ENCODE peak calls at places on chromosomes 3 and 15, in six cellular contexts. One of them, this sample, is unnamed.

GRCh38 chr15:34348735-34349300 is 5.7 kb downstream of the NUTM1 start:
- DNase-seq in RPMI8226: no peak
- DNase-seq in stimulated activated naive B cell treated with anti-CD40 and anti-IgM and Interleukin-4, amounts not matched to agents 10 μg/mL and 1 μg/mL and 100 μg/mL, for 72 hours: no peak
- DNase-seq in T-cell: no peak
- DNase-seq in IMR-90: no peak
- DNase-seq in iris pigment epithelial cell: no peak
- DNase-seq in this sample: no peak

GRCh38 chr3:38323060-38323459 is 23.5 kb upstream of the XYLB start:
- DNase-seq in RPMI8226: no peak
- DNase-seq in stimulated activated naive B cell treated with anti-CD40 and anti-IgM and Interleukin-4, amounts not matched to agents 10 μg/mL and 1 μg/mL and 100 μg/mL, for 72 hours: no peak
- DNase-seq in T-cell: no peak
- DNase-seq in IMR-90: no peak
- DNase-seq in iris pigment epithelial cell: no peak
- DNase-seq in this sample: no peak

GRCh38 chr3:185423178-185423577 is 60.2 kb downstream of the MAP3K13 start:
- DNase-seq in RPMI8226: peak
- DNase-seq in stimulated activated naive B cell treated with anti-CD40 and anti-IgM and Interleukin-4, amounts not matched to agents 10 μg/mL and 1 μg/mL and 100 μg/mL, for 72 hours: no peak
- DNase-seq in T-cell: no peak
- DNase-seq in IMR-90: peak
- DNase-seq in iris pigment epithelial cell: peak
- DNase-seq in this sample: no peak

GRCh38 chr15:47516576-47517371 is 200.5 kb upstream of the SEMA6D start:
- DNase-seq in RPMI8226: no peak
- DNase-seq in stimulated activated naive B cell treated with anti-CD40 and anti-IgM and Interleukin-4, amounts not matched to agents 10 μg/mL and 1 μg/mL and 100 μg/mL, for 72 hours: no peak
- DNase-seq in T-cell: no peak
- DNase-seq in IMR-90: peak
- DNase-seq in iris pigment epithelial cell: peak
- DNase-seq in this sample: peak

GRCh38 chr3:48885753-48886152 is 12.9 kb downstream of the SLC25A20 start:
- DNase-seq in RPMI8226: no peak
- DNase-seq in stimulated activated naive B cell treated with anti-CD40 and anti-IgM and Interleukin-4, amounts not matched to agents 10 μg/mL and 1 μg/mL and 100 μg/mL, for 72 hours: no peak
- DNase-seq in T-cell: no peak
- DNase-seq in IMR-90: no peak
- DNase-seq in iris pigment epithelial cell: no peak
- DNase-seq in this sample: no peak

GRCh38 chr15:51751687-51752683 is 588 bp downstream of the TMOD2 start:
- DNase-seq in RPMI8226: peak
- DNase-seq in stimulated activated naive B cell treated with anti-CD40 and anti-IgM and Interleukin-4, amounts not matched to agents 10 μg/mL and 1 μg/mL and 100 μg/mL, for 72 hours: no peak
- DNase-seq in T-cell: no peak
- DNase-seq in IMR-90: peak
- DNase-seq in iris pigment epithelial cell: peak
- DNase-seq in this sample: peak

GRCh38 chr15:41161336-41161735 is 45.3 kb upstream of the INO80 start:
- DNase-seq in RPMI8226: no peak
- DNase-seq in stimulated activated naive B cell treated with anti-CD40 and anti-IgM and Interleukin-4, amounts not matched to agents 10 μg/mL and 1 μg/mL and 100 μg/mL, for 72 hours: no peak
- DNase-seq in T-cell: no peak
- DNase-seq in IMR-90: peak
- DNase-seq in iris pigment epithelial cell: peak
- DNase-seq in this sample: no peak

GRCh38 chr3:143998266-143998665 is 26.6 kb downstream of the DIPK2A start:
- DNase-seq in RPMI8226: no peak
- DNase-seq in stimulated activated naive B cell treated with anti-CD40 and anti-IgM and Interleukin-4, amounts not matched to agents 10 μg/mL and 1 μg/mL and 100 μg/mL, for 72 hours: no peak
- DNase-seq in T-cell: no peak
- DNase-seq in IMR-90: peak
- DNase-seq in iris pigment epithelial cell: peak
- DNase-seq in this sample: peak

GRCh38 chr3:24237971-24238767 is 256.5 kb downstream of the THRB start:
- DNase-seq in RPMI8226: peak
- DNase-seq in stimulated activated naive B cell treated with anti-CD40 and anti-IgM and Interleukin-4, amounts not matched to agents 10 μg/mL and 1 μg/mL and 100 μg/mL, for 72 hours: peak
- DNase-seq in T-cell: no peak
- DNase-seq in IMR-90: peak
- DNase-seq in iris pigment epithelial cell: peak
- DNase-seq in this sample: peak

GRCh38 chr15:27730878-27731277 is 368.2 kb downstream of the OCA2 start:
- DNase-seq in RPMI8226: no peak
- DNase-seq in stimulated activated naive B cell treated with anti-CD40 and anti-IgM and Interleukin-4, amounts not matched to agents 10 μg/mL and 1 μg/mL and 100 μg/mL, for 72 hours: no peak
- DNase-seq in T-cell: no peak
- DNase-seq in IMR-90: peak
- DNase-seq in iris pigment epithelial cell: no peak
- DNase-seq in this sample: peak

GRCh38 chr3:114178770-114179368 is at the start of gene DRD3:
- DNase-seq in RPMI8226: peak
- DNase-seq in stimulated activated naive B cell treated with anti-CD40 and anti-IgM and Interleukin-4, amounts not matched to agents 10 μg/mL and 1 μg/mL and 100 μg/mL, for 72 hours: no peak
- DNase-seq in T-cell: no peak
- DNase-seq in IMR-90: peak
- DNase-seq in iris pigment epithelial cell: peak
- DNase-seq in this sample: peak

GRCh38 chr3:66098436-66098835 is 59.7 kb upstream of the MAGI1 start:
- DNase-seq in RPMI8226: no peak
- DNase-seq in stimulated activated naive B cell treated with anti-CD40 and anti-IgM and Interleukin-4, amounts not matched to agents 10 μg/mL and 1 μg/mL and 100 μg/mL, for 72 hours: no peak
- DNase-seq in T-cell: no peak
- DNase-seq in IMR-90: peak
- DNase-seq in iris pigment epithelial cell: peak
- DNase-seq in this sample: peak

GRCh38 chr3:9884555-9885165 is 4.6 kb upstream of the CIDEC start:
- DNase-seq in RPMI8226: no peak
- DNase-seq in stimulated activated naive B cell treated with anti-CD40 and anti-IgM and Interleukin-4, amounts not matched to agents 10 μg/mL and 1 μg/mL and 100 μg/mL, for 72 hours: no peak
- DNase-seq in T-cell: no peak
- DNase-seq in IMR-90: peak
- DNase-seq in iris pigment epithelial cell: peak
- DNase-seq in this sample: peak

GRCh38 chr3:79167651-79168416 is 600.0 kb downstream of the ROBO1 start:
- DNase-seq in RPMI8226: no peak
- DNase-seq in stimulated activated naive B cell treated with anti-CD40 and anti-IgM and Interleukin-4, amounts not matched to agents 10 μg/mL and 1 μg/mL and 100 μg/mL, for 72 hours: no peak
- DNase-seq in T-cell: no peak
- DNase-seq in IMR-90: peak
- DNase-seq in iris pigment epithelial cell: peak
- DNase-seq in this sample: peak

GRCh38 chr3:196288141-196288460 is 575 bp upstream of the PCYT1A start:
- DNase-seq in RPMI8226: no peak
- DNase-seq in stimulated activated naive B cell treated with anti-CD40 and anti-IgM and Interleukin-4, amounts not matched to agents 10 μg/mL and 1 μg/mL and 100 μg/mL, for 72 hours: no peak
- DNase-seq in T-cell: no peak
- DNase-seq in IMR-90: peak
- DNase-seq in iris pigment epithelial cell: no peak
- DNase-seq in this sample: no peak

GRCh38 chr3:139455855-139456254 is 20.5 kb downstream of the RBP2 start:
- DNase-seq in RPMI8226: no peak
- DNase-seq in stimulated activated naive B cell treated with anti-CD40 and anti-IgM and Interleukin-4, amounts not matched to agents 10 μg/mL and 1 μg/mL and 100 μg/mL, for 72 hours: no peak
- DNase-seq in T-cell: no peak
- DNase-seq in IMR-90: no peak
- DNase-seq in iris pigment epithelial cell: no peak
- DNase-seq in this sample: no peak

GRCh38 chr3:58994746-58995330 is 55.0 kb downstream of the CFAP20DC start:
- DNase-seq in RPMI8226: peak
- DNase-seq in stimulated activated naive B cell treated with anti-CD40 and anti-IgM and Interleukin-4, amounts not matched to agents 10 μg/mL and 1 μg/mL and 100 μg/mL, for 72 hours: peak
- DNase-seq in T-cell: no peak
- DNase-seq in IMR-90: peak
- DNase-seq in iris pigment epithelial cell: peak
- DNase-seq in this sample: peak

GRCh38 chr3:184257083-184257915 is 4.1 kb downstream of the CAMK2N2 start:
- DNase-seq in RPMI8226: no peak
- DNase-seq in stimulated activated naive B cell treated with anti-CD40 and anti-IgM and Interleukin-4, amounts not matched to agents 10 μg/mL and 1 μg/mL and 100 μg/mL, for 72 hours: no peak
- DNase-seq in T-cell: no peak
- DNase-seq in IMR-90: no peak
- DNase-seq in iris pigment epithelial cell: no peak
- DNase-seq in this sample: no peak

GRCh38 chr3:128316456-128316855 is 150.2 kb downstream of the DNAJB8 start:
- DNase-seq in RPMI8226: no peak
- DNase-seq in stimulated activated naive B cell treated with anti-CD40 and anti-IgM and Interleukin-4, amounts not matched to agents 10 μg/mL and 1 μg/mL and 100 μg/mL, for 72 hours: no peak
- DNase-seq in T-cell: peak
- DNase-seq in IMR-90: no peak
- DNase-seq in iris pigment epithelial cell: no peak
- DNase-seq in this sample: no peak

GRCh38 chr3:111895079-111895478 is 36.0 kb downstream of the PHLDB2 start:
- DNase-seq in RPMI8226: no peak
- DNase-seq in stimulated activated naive B cell treated with anti-CD40 and anti-IgM and Interleukin-4, amounts not matched to agents 10 μg/mL and 1 μg/mL and 100 μg/mL, for 72 hours: no peak
- DNase-seq in T-cell: no peak
- DNase-seq in IMR-90: peak
- DNase-seq in iris pigment epithelial cell: peak
- DNase-seq in this sample: peak

GRCh38 chr15:36185438-36185837 is 394.0 kb upstream of the CDIN1 start:
- DNase-seq in RPMI8226: no peak
- DNase-seq in stimulated activated naive B cell treated with anti-CD40 and anti-IgM and Interleukin-4, amounts not matched to agents 10 μg/mL and 1 μg/mL and 100 μg/mL, for 72 hours: no peak
- DNase-seq in T-cell: no peak
- DNase-seq in IMR-90: peak
- DNase-seq in iris pigment epithelial cell: no peak
- DNase-seq in this sample: no peak

GRCh38 chr3:126109146-126109859 is 25.4 kb upstream of the SLC41A3 start:
- DNase-seq in RPMI8226: no peak
- DNase-seq in stimulated activated naive B cell treated with anti-CD40 and anti-IgM and Interleukin-4, amounts not matched to agents 10 μg/mL and 1 μg/mL and 100 μg/mL, for 72 hours: no peak
- DNase-seq in T-cell: no peak
- DNase-seq in IMR-90: no peak
- DNase-seq in iris pigment epithelial cell: no peak
- DNase-seq in this sample: no peak

GRCh38 chr15:94322141-94322540 is 90.8 kb downstream of the MCTP2 start:
- DNase-seq in RPMI8226: no peak
- DNase-seq in stimulated activated naive B cell treated with anti-CD40 and anti-IgM and Interleukin-4, amounts not matched to agents 10 μg/mL and 1 μg/mL and 100 μg/mL, for 72 hours: no peak
- DNase-seq in T-cell: no peak
- DNase-seq in IMR-90: peak
- DNase-seq in iris pigment epithelial cell: peak
- DNase-seq in this sample: no peak

GRCh38 chr3:197942956-197943556 is 6.9 kb upstream of the RPL35A start:
- DNase-seq in RPMI8226: peak
- DNase-seq in stimulated activated naive B cell treated with anti-CD40 and anti-IgM and Interleukin-4, amounts not matched to agents 10 μg/mL and 1 μg/mL and 100 μg/mL, for 72 hours: no peak
- DNase-seq in T-cell: no peak
- DNase-seq in IMR-90: peak
- DNase-seq in iris pigment epithelial cell: peak
- DNase-seq in this sample: peak

GRCh38 chr15:37134244-37134643 is 33.9 kb upstream of the MEIS2 start:
- DNase-seq in RPMI8226: no peak
- DNase-seq in stimulated activated naive B cell treated with anti-CD40 and anti-IgM and Interleukin-4, amounts not matched to agents 10 μg/mL and 1 μg/mL and 100 μg/mL, for 72 hours: no peak
- DNase-seq in T-cell: no peak
- DNase-seq in IMR-90: no peak
- DNase-seq in iris pigment epithelial cell: no peak
- DNase-seq in this sample: no peak

GRCh38 chr3:177195242-177195940 is 1.9 kb downstream of the TBL1XR1 start:
- DNase-seq in RPMI8226: peak
- DNase-seq in stimulated activated naive B cell treated with anti-CD40 and anti-IgM and Interleukin-4, amounts not matched to agents 10 μg/mL and 1 μg/mL and 100 μg/mL, for 72 hours: no peak
- DNase-seq in T-cell: no peak
- DNase-seq in IMR-90: no peak
- DNase-seq in iris pigment epithelial cell: peak
- DNase-seq in this sample: peak

GRCh38 chr3:83873550-83873949 is 1085.2 kb upstream of the CADM2 start:
- DNase-seq in RPMI8226: no peak
- DNase-seq in stimulated activated naive B cell treated with anti-CD40 and anti-IgM and Interleukin-4, amounts not matched to agents 10 μg/mL and 1 μg/mL and 100 μg/mL, for 72 hours: no peak
- DNase-seq in T-cell: no peak
- DNase-seq in IMR-90: no peak
- DNase-seq in iris pigment epithelial cell: peak
- DNase-seq in this sample: peak

GRCh38 chr3:59970384-59970783 is 920.6 kb upstream of the CFAP20DC start:
- DNase-seq in RPMI8226: no peak
- DNase-seq in stimulated activated naive B cell treated with anti-CD40 and anti-IgM and Interleukin-4, amounts not matched to agents 10 μg/mL and 1 μg/mL and 100 μg/mL, for 72 hours: no peak
- DNase-seq in T-cell: no peak
- DNase-seq in IMR-90: no peak
- DNase-seq in iris pigment epithelial cell: no peak
- DNase-seq in this sample: no peak

GRCh38 chr3:167728176-167728575 is 6.5 kb downstream of the PDCD10 start:
- DNase-seq in RPMI8226: no peak
- DNase-seq in stimulated activated naive B cell treated with anti-CD40 and anti-IgM and Interleukin-4, amounts not matched to agents 10 μg/mL and 1 μg/mL and 100 μg/mL, for 72 hours: no peak
- DNase-seq in T-cell: no peak
- DNase-seq in IMR-90: peak
- DNase-seq in iris pigment epithelial cell: peak
- DNase-seq in this sample: peak

GRCh38 chr3:13204177-13204581 is 130.9 kb upstream of the IQSEC1 start:
- DNase-seq in RPMI8226: no peak
- DNase-seq in stimulated activated naive B cell treated with anti-CD40 and anti-IgM and Interleukin-4, amounts not matched to agents 10 μg/mL and 1 μg/mL and 100 μg/mL, for 72 hours: no peak
- DNase-seq in T-cell: no peak
- DNase-seq in IMR-90: no peak
- DNase-seq in iris pigment epithelial cell: no peak
- DNase-seq in this sample: no peak

GRCh38 chr3:165696496-165696895 is 140.7 kb downstream of the BCHE start:
- DNase-seq in RPMI8226: no peak
- DNase-seq in stimulated activated naive B cell treated with anti-CD40 and anti-IgM and Interleukin-4, amounts not matched to agents 10 μg/mL and 1 μg/mL and 100 μg/mL, for 72 hours: no peak
- DNase-seq in T-cell: no peak
- DNase-seq in IMR-90: no peak
- DNase-seq in iris pigment epithelial cell: no peak
- DNase-seq in this sample: no peak

GRCh38 chr3:195172285-195172684 is 98.7 kb downstream of the XXYLT1 start:
- DNase-seq in RPMI8226: no peak
- DNase-seq in stimulated activated naive B cell treated with anti-CD40 and anti-IgM and Interleukin-4, amounts not matched to agents 10 μg/mL and 1 μg/mL and 100 μg/mL, for 72 hours: no peak
- DNase-seq in T-cell: no peak
- DNase-seq in IMR-90: peak
- DNase-seq in iris pigment epithelial cell: peak
- DNase-seq in this sample: peak

GRCh38 chr3:184198509-184198908 is 12.5 kb downstream of the ABCF3 start:
- DNase-seq in RPMI8226: no peak
- DNase-seq in stimulated activated naive B cell treated with anti-CD40 and anti-IgM and Interleukin-4, amounts not matched to agents 10 μg/mL and 1 μg/mL and 100 μg/mL, for 72 hours: no peak
- DNase-seq in T-cell: no peak
- DNase-seq in IMR-90: no peak
- DNase-seq in iris pigment epithelial cell: no peak
- DNase-seq in this sample: no peak

GRCh38 chr15:71275098-71275497 is 159.8 kb downstream of the THSD4 start:
- DNase-seq in RPMI8226: no peak
- DNase-seq in stimulated activated naive B cell treated with anti-CD40 and anti-IgM and Interleukin-4, amounts not matched to agents 10 μg/mL and 1 μg/mL and 100 μg/mL, for 72 hours: no peak
- DNase-seq in T-cell: no peak
- DNase-seq in IMR-90: peak
- DNase-seq in iris pigment epithelial cell: peak
- DNase-seq in this sample: peak

GRCh38 chr3:55567615-55568014 is 80.5 kb upstream of the WNT5A start:
- DNase-seq in RPMI8226: no peak
- DNase-seq in stimulated activated naive B cell treated with anti-CD40 and anti-IgM and Interleukin-4, amounts not matched to agents 10 μg/mL and 1 μg/mL and 100 μg/mL, for 72 hours: no peak
- DNase-seq in T-cell: no peak
- DNase-seq in IMR-90: peak
- DNase-seq in iris pigment epithelial cell: peak
- DNase-seq in this sample: no peak

GRCh38 chr3:132342183-132342582 is 25.0 kb downstream of the ACP3 start:
- DNase-seq in RPMI8226: no peak
- DNase-seq in stimulated activated naive B cell treated with anti-CD40 and anti-IgM and Interleukin-4, amounts not matched to agents 10 μg/mL and 1 μg/mL and 100 μg/mL, for 72 hours: no peak
- DNase-seq in T-cell: no peak
- DNase-seq in IMR-90: no peak
- DNase-seq in iris pigment epithelial cell: no peak
- DNase-seq in this sample: no peak

GRCh38 chr3:170572665-170573253 is 13.1 kb downstream of the SLC7A14 start:
- DNase-seq in RPMI8226: no peak
- DNase-seq in stimulated activated naive B cell treated with anti-CD40 and anti-IgM and Interleukin-4, amounts not matched to agents 10 μg/mL and 1 μg/mL and 100 μg/mL, for 72 hours: peak
- DNase-seq in T-cell: no peak
- DNase-seq in IMR-90: peak
- DNase-seq in iris pigment epithelial cell: peak
- DNase-seq in this sample: peak

GRCh38 chr3:171358171-171358890 is 101.9 kb downstream of the TNIK start:
- DNase-seq in RPMI8226: no peak
- DNase-seq in stimulated activated naive B cell treated with anti-CD40 and anti-IgM and Interleukin-4, amounts not matched to agents 10 μg/mL and 1 μg/mL and 100 μg/mL, for 72 hours: no peak
- DNase-seq in T-cell: no peak
- DNase-seq in IMR-90: no peak
- DNase-seq in iris pigment epithelial cell: no peak
- DNase-seq in this sample: no peak